ENCODE peak calls at places on chromosomes 16 and 17, in five cellular contexts. F, J, I, U and K are unnamed samples.

GRCh38 chr17:39581071-39581831 is 26.5 kb downstream of the NEUROD2 start:
- DNase-seq in F (no peak), J (no peak), I (no peak), U (no peak), K (no peak)

GRCh38 chr16:2230376-2230775 is 5.9 kb upstream of the DNASE1L2 start:
- DNase-seq in F (no peak), J (no peak), I (no peak), U (no peak), K (no peak)

GRCh38 chr16:15795615-15796014 is 61.2 kb downstream of the MYH11 start:
- DNase-seq in F (no peak), J (no peak), I (no peak), U (no peak), K (no peak)

GRCh38 chr17:63697341-63698286 is 2.3 kb downstream of the LIMD2 start:
- DNase-seq in F (peak), J (no peak), I (peak), U (peak), K (peak)

GRCh38 chr17:46964315-46965265 is 14.5 kb downstream of the RPRML start:
- DNase-seq in F (no peak), J (no peak), I (no peak), U (no peak), K (no peak)

GRCh38 chr17:20934288-20934687 is 108.5 kb downstream of the USP22 start:
- DNase-seq in F (no peak), J (no peak), I (no peak), U (no peak), K (no peak)

GRCh38 chr17:4331614-4332013 is 34.9 kb downstream of the UBE2G1 start:
- DNase-seq in F (no peak), J (no peak), I (no peak), U (no peak), K (no peak)

GRCh38 chr17:6505425-6506142 is 50.8 kb downstream of the PITPNM3 start:
- DNase-seq in F (no peak), J (no peak), I (no peak), U (no peak), K (no peak)

GRCh38 chr17:41496803-41497484 is 7.2 kb upstream of the KRT36 start:
- DNase-seq in F (no peak), J (no peak), I (peak), U (peak), K (peak)

GRCh38 chr16:24036614-24037013 is 200.8 kb downstream of the PRKCB start:
- DNase-seq in F (peak), J (no peak), I (no peak), U (peak), K (peak)

GRCh38 chr16:57479422-57480126 is 6.7 kb downstream of the DOK4 start:
- DNase-seq in F (no peak), J (no peak), I (no peak), U (no peak), K (no peak)

GRCh38 chr17:17811381-17812210 is 25.2 kb downstream of the SREBF1 start:
- DNase-seq in F (no peak), J (no peak), I (no peak), U (no peak), K (no peak)

GRCh38 chr16:71709231-71709781 is 15.2 kb downstream of the PHLPP2 start:
- DNase-seq in F (no peak), J (no peak), I (no peak), U (no peak), K (no peak)

GRCh38 chr16:87924937-87925670 is 11.2 kb downstream of the CA5A start:
- DNase-seq in F (no peak), J (no peak), I (no peak), U (no peak), K (no peak)

GRCh38 chr16:67296422-67296821 is 17.1 kb downstream of the PLEKHG4 start:
- DNase-seq in F (no peak), J (no peak), I (no peak), U (no peak), K (no peak)

GRCh38 chr17:38967290-38967738 is at the start of gene FBXO47:
- DNase-seq in F (peak), J (peak), I (peak), U (peak), K (peak)

GRCh38 chr17:9115446-9116265 is 94.3 kb downstream of the NTN1 start:
- DNase-seq in F (peak), J (no peak), I (peak), U (peak), K (no peak)

GRCh38 chr17:45063198-45063597 is 2.1 kb downstream of the NMT1 start:
- DNase-seq in F (no peak), J (no peak), I (no peak), U (no peak), K (no peak)

GRCh38 chr16:81602792-81603191 is 158.2 kb downstream of the CMIP start:
- DNase-seq in F (no peak), J (no peak), I (no peak), U (no peak), K (no peak)

GRCh38 chr17:40118093-40118492 is 3.7 kb upstream of the MSL1 start:
- DNase-seq in F (no peak), J (no peak), I (no peak), U (no peak), K (no peak)

GRCh38 chr17:55198690-55199370 is 65.9 kb upstream of the HLF start:
- DNase-seq in F (no peak), J (no peak), I (no peak), U (no peak), K (no peak)

GRCh38 chr16:14105976-14106375 is 34.9 kb downstream of the MRTFB start:
- DNase-seq in F (no peak), J (no peak), I (no peak), U (no peak), K (no peak)

GRCh38 chr16:2511996-2512919 is 1.5 kb upstream of the ATP6V0C start:
- DNase-seq in F (no peak), J (no peak), I (no peak), U (no peak), K (no peak)

GRCh38 chr17:80125656-80126448 is 21.1 kb downstream of the EIF4A3 start:
- DNase-seq in F (no peak), J (no peak), I (no peak), U (no peak), K (no peak)

GRCh38 chr17:39141294-39141693 is 10.1 kb downstream of the PLXDC1 start:
- DNase-seq in F (no peak), J (no peak), I (no peak), U (no peak), K (no peak)

GRCh38 chr17:21370430-21370829 is 5.7 kb upstream of the KCNJ12 start:
- DNase-seq in F (no peak), J (no peak), I (peak), U (no peak), K (no peak)

GRCh38 chr17:29179232-29180036 is 764 bp downstream of the MYO18A start:
- DNase-seq in F (no peak), J (no peak), I (peak), U (no peak), K (no peak)

GRCh38 chr16:10552998-10553491 is 27.4 kb downstream of the EMP2 start:
- DNase-seq in F (peak), J (no peak), I (peak), U (peak), K (peak)

GRCh38 chr17:6092182-6092922 is 22.2 kb downstream of the WSCD1 start:
- DNase-seq in F (no peak), J (no peak), I (no peak), U (no peak), K (no peak)

GRCh38 chr16:15523092-15523541 is 88.7 kb downstream of the BMERB1 start:
- DNase-seq in F (no peak), J (peak), I (peak), U (no peak), K (no peak)

GRCh38 chr16:23524001-23524400 is 13.7 kb upstream of the GGA2 start:
- DNase-seq in F (no peak), J (no peak), I (no peak), U (no peak), K (no peak)

GRCh38 chr16:57512296-57513001 is 23.9 kb downstream of the CCDC102A start:
- DNase-seq in F (no peak), J (no peak), I (no peak), U (no peak), K (no peak)

GRCh38 chr16:59651662-59652061 is 917.5 kb upstream of the GOT2 start:
- DNase-seq in F (no peak), J (no peak), I (no peak), U (no peak), K (no peak)

GRCh38 chr17:31549121-31549524 is 157.6 kb downstream of the RAB11FIP4 start:
- DNase-seq in F (peak), J (peak), I (no peak), U (no peak), K (no peak)

GRCh38 chr16:80084614-80085013 is 456.2 kb upstream of the DYNLRB2 start:
- DNase-seq in F (no peak), J (no peak), I (peak), U (peak), K (peak)

GRCh38 chr17:61551255-61551742 is 39.7 kb downstream of the NACA2 start:
- DNase-seq in F (no peak), J (no peak), I (no peak), U (no peak), K (no peak)